ENCODE peak calls at places on chromosome X, in seven cellular contexts. T is stimulated activated CD4-positive, alpha-beta T cell treated with anti-CD3 and anti-CD28 coated beads, Interleukin-12 subunit alpha, Interleukin-12 subunit beta, amount 100 ng/mL, for 24 hours; G is bronchial epithelial cell; X is EH; W is central memory CD4-positive, alpha-beta T cell; M is activated T-helper 2 cell treated with anti-CD3 and anti-CD28 coated beads, Interferon-gamma antibody, Interleukin-2, Interleukin-4, amounts not matched to agents 10 μg/mL and 5 μg/mL and 100 μg/mL, durations not matched to agents 14 hours and 24 hours and 36 hours; V is AG04450. P is an unnamed sample.

GRCh38 chrX:46376246-46376885 is 168.9 kb downstream of the ZNF674 start:
- DNase-seq in G (peak; percentile 58), T (no peak), W (peak; percentile 17), X (peak; percentile 61), V (peak; percentile 11), M (no peak), P (peak; percentile 6)

GRCh38 chrX:74505437-74505836 is 84.1 kb downstream of the SLC16A2 start:
- DNase-seq in G (no peak), X (no peak), V (no peak), M (no peak), T (no peak), W (no peak), P (no peak)

GRCh38 chrX:74736450-74736849 is 122.0 kb upstream of the RLIM start:
- DNase-seq in W (no peak), V (no peak), M (no peak), X (no peak), G (no peak), T (no peak), P (no peak)

GRCh38 chrX:37921758-37922157 is 74.4 kb upstream of the DYNLT3 start:
- DNase-seq in V (no peak), G (peak; percentile 80), M (no peak), T (no peak), X (peak; percentile 51), W (no peak), P (no peak)

GRCh38 chrX:13398073-13398823 is 78.4 kb upstream of the ATXN3L start:
- DNase-seq in T (no peak), X (peak; percentile 99), M (no peak), V (peak; percentile 97), W (no peak), G (peak; percentile 97), P (no peak)

GRCh38 chrX:114152801-114153200 is 431.1 kb upstream of the HTR2C start:
- DNase-seq in V (no peak), G (no peak), M (no peak), T (no peak), X (no peak), W (no peak), P (no peak)

GRCh38 chrX:70439016-70439415 is 5.6 kb upstream of the DLG3 start:
- DNase-seq in M (no peak), W (no peak), G (peak; percentile 40), V (no peak), X (peak; percentile 45), T (no peak), P (no peak)

GRCh38 chrX:36609653-36610585 is 398.2 kb upstream of the FAM47C start:
- DNase-seq in M (no peak), V (no peak), T (no peak), G (peak; percentile 90), W (no peak), X (no peak), P (no peak)

P was measured in NCI-H526.